ENCODE peak calls at places on chromosome 15, in eight cellular contexts. U is SHP77 treated with DMSO at 0.1 percent for 48 hours; L is stimulated activated CD8-positive, alpha-beta memory T cell treated with anti-CD3 and anti-CD28 coated beads, Interleukin-4, amount 100 ng/mL, for 24 hours; P is activated naive CD8-positive, alpha-beta T cell treated with anti-CD3 and anti-CD28 coated beads, Interleukin-2, amount 10 ng/mL, durations not matched to agents 7 days and 5 days; H is NCI-H1436; S is nephron progenitor cell; T is CD8-positive, alpha-beta memory T cell; A is endothelial cell. Z is an unnamed sample.

GRCh38 chr15:51080286-51080685 is 14.4 kb downstream of the TNFAIP8L3 start:
- DNase-seq in T (no peak), S (no peak), L (no peak), P (no peak), A (no peak), H (no peak), U (no peak), Z (no peak)

GRCh38 chr15:92646216-92646615 is 9.4 kb downstream of the FAM174B start:
- DNase-seq in L (no peak), S (no peak), T (no peak), P (no peak), A (no peak), U (no peak), H (no peak), Z (no peak)

GRCh38 chr15:75891895-75892294 is 11.8 kb upstream of the FBXO22 start:
- DNase-seq in L (no peak), A (no peak), U (no peak), S (no peak), P (no peak), H (no peak), T (no peak), Z (no peak)

GRCh38 chr15:25641762-25642161 is 202.9 kb upstream of the UBE3A start:
- DNase-seq in H (no peak), S (no peak), U (no peak), T (no peak), L (no peak), A (no peak), P (no peak), Z (no peak)

GRCh38 chr15:95590533-95591044 is 739.9 kb upstream of the NR2F2 start:
- DNase-seq in T (no peak), P (no peak), L (no peak), A (no peak), H (no peak), U (no peak), S (no peak), Z (no peak)

GRCh38 chr15:72785452-72786243 is 2.1 kb upstream of the ADPGK start:
- DNase-seq in S (no peak), P (peak), T (peak), A (no peak), U (no peak), L (peak), H (no peak), Z (no peak)

GRCh38 chr15:96320703-96321421 is 9.6 kb upstream of the NR2F2 start:
- DNase-seq in S (no peak), L (no peak), H (no peak), P (no peak), A (no peak), U (no peak), T (no peak), Z (no peak)

GRCh38 chr15:52078876-52079700 is 33.5 kb downstream of the BCL2L10 start:
- DNase-seq in L (peak), P (peak), T (peak), S (peak), A (peak), U (peak), H (peak), Z (peak)

GRCh38 chr15:51092480-51092879 is 2.2 kb downstream of the TNFAIP8L3 start:
- DNase-seq in T (no peak), U (no peak), P (no peak), H (no peak), A (no peak), S (no peak), L (no peak), Z (no peak)

GRCh38 chr15:43735402-43735801 is 10.8 kb upstream of the PDIA3 start:
- DNase-seq in L (no peak), S (no peak), T (no peak), P (no peak), A (no peak), U (no peak), H (no peak), Z (no peak)

GRCh38 chr15:96296264-96296663 is 34.2 kb upstream of the NR2F2 start:
- DNase-seq in A (no peak), S (no peak), H (no peak), P (no peak), U (no peak), T (no peak), L (no peak), Z (no peak)

GRCh38 chr15:45023659-45024320 is 795 bp downstream of the SORD start:
- DNase-seq in L (no peak), P (no peak), H (no peak), A (no peak), T (no peak), S (no peak), U (no peak), Z (no peak)

GRCh38 chr15:54088837-54089236 is 110.6 kb downstream of the UNC13C start:
- DNase-seq in L (no peak), U (no peak), S (no peak), P (no peak), H (no peak), T (no peak), A (no peak), Z (no peak)

GRCh38 chr15:85423256-85423655 is 42.9 kb downstream of the AKAP13 start:
- DNase-seq in L (no peak), A (no peak), U (no peak), P (no peak), T (no peak), H (no peak), S (no peak), Z (no peak)

GRCh38 chr15:70438776-70439175 is 324.6 kb downstream of the UACA start:
- DNase-seq in U (no peak), H (no peak), L (no peak), T (no peak), P (no peak), A (no peak), S (no peak), Z (no peak)

GRCh38 chr15:40249477-40250303 is 10.8 kb downstream of the PAK6 start:
- DNase-seq in T (no peak), L (no peak), A (no peak), H (no peak), P (no peak), U (no peak), S (no peak), Z (no peak)

GRCh38 chr15:57570994-57571393 is 20.7 kb upstream of the MYZAP start:
- DNase-seq in S (no peak), T (no peak), L (no peak), A (no peak), P (no peak), U (no peak), H (no peak), Z (no peak)

GRCh38 chr15:70379938-70380337 is 282.2 kb upstream of the TLE3 start:
- DNase-seq in A (no peak), P (no peak), L (no peak), S (no peak), H (no peak), U (no peak), T (no peak), Z (no peak)

Z was measured in naive thymus-derived CD8-positive, alpha-beta T cell.